ENCODE peak calls at places on chromosomes 6 and 20, in nine cellular contexts. One of them, this sample, is unnamed.

GRCh38 chr6:33426590-33427563 is 7.0 kb downstream of the SYNGAP1 start:
- DNase-seq in lower leg skin: no peak
- DNase-seq in Daoy: no peak
- DNase-seq in GF-D8: no peak
- DNase-seq in tibial artery: no peak
- DNase-seq in activated naive CD8-positive, alpha-beta T cell treated with anti-CD3 and anti-CD28 coated beads, Interleukin-2, amount 10 ng/mL, durations not matched to agents 7 days and 5 days: no peak
- DNase-seq in ureter: no peak
- DNase-seq in fibroblast of lung: no peak
- DNase-seq in stimulated activated CD8-positive, alpha-beta memory T cell treated with anti-CD3 and anti-CD28 coated beads, Interleukin-15, amount 100 ng/mL, for 24 hours: no peak
- DNase-seq in this sample: no peak

GRCh38 chr20:60921021-60921622 is 330.9 kb upstream of the CDH4 start:
- DNase-seq in fibroblast of lung: peak; percentile 35
- DNase-seq in GF-D8: no peak
- DNase-seq in ureter: no peak
- DNase-seq in stimulated activated CD8-positive, alpha-beta memory T cell treated with anti-CD3 and anti-CD28 coated beads, Interleukin-15, amount 100 ng/mL, for 24 hours: no peak
- DNase-seq in Daoy: no peak
- DNase-seq in lower leg skin: no peak
- DNase-seq in activated naive CD8-positive, alpha-beta T cell treated with anti-CD3 and anti-CD28 coated beads, Interleukin-2, amount 10 ng/mL, durations not matched to agents 7 days and 5 days: no peak
- DNase-seq in tibial artery: no peak
- DNase-seq in this sample: no peak

GRCh38 chr20:54872440-54872839 is 397.0 kb downstream of the DOK5 start:
- DNase-seq in Daoy: no peak
- DNase-seq in ureter: no peak
- DNase-seq in fibroblast of lung: no peak
- DNase-seq in GF-D8: no peak
- DNase-seq in tibial artery: no peak
- DNase-seq in stimulated activated CD8-positive, alpha-beta memory T cell treated with anti-CD3 and anti-CD28 coated beads, Interleukin-15, amount 100 ng/mL, for 24 hours: no peak
- DNase-seq in lower leg skin: no peak
- DNase-seq in activated naive CD8-positive, alpha-beta T cell treated with anti-CD3 and anti-CD28 coated beads, Interleukin-2, amount 10 ng/mL, durations not matched to agents 7 days and 5 days: no peak
- DNase-seq in this sample: no peak

GRCh38 chr20:50251992-50252491 is 61.4 kb downstream of the CEBPB start:
- DNase-seq in tibial artery: no peak
- DNase-seq in activated naive CD8-positive, alpha-beta T cell treated with anti-CD3 and anti-CD28 coated beads, Interleukin-2, amount 10 ng/mL, durations not matched to agents 7 days and 5 days: no peak
- DNase-seq in stimulated activated CD8-positive, alpha-beta memory T cell treated with anti-CD3 and anti-CD28 coated beads, Interleukin-15, amount 100 ng/mL, for 24 hours: no peak
- DNase-seq in Daoy: peak; percentile 76
- DNase-seq in GF-D8: no peak
- DNase-seq in ureter: no peak
- DNase-seq in lower leg skin: no peak
- DNase-seq in fibroblast of lung: peak; percentile 74
- DNase-seq in this sample: no peak

GRCh38 chr6:56766806-56767178 is 124.1 kb upstream of the DST start:
- DNase-seq in stimulated activated CD8-positive, alpha-beta memory T cell treated with anti-CD3 and anti-CD28 coated beads, Interleukin-15, amount 100 ng/mL, for 24 hours: no peak
- DNase-seq in tibial artery: no peak
- DNase-seq in fibroblast of lung: peak; percentile 91
- DNase-seq in lower leg skin: no peak
- DNase-seq in ureter: no peak
- DNase-seq in Daoy: peak; percentile 37
- DNase-seq in activated naive CD8-positive, alpha-beta T cell treated with anti-CD3 and anti-CD28 coated beads, Interleukin-2, amount 10 ng/mL, durations not matched to agents 7 days and 5 days: no peak
- DNase-seq in GF-D8: no peak
- DNase-seq in this sample: no peak

GRCh38 chr20:25056601-25057233 is 1.2 kb downstream of the ACSS1 start:
- DNase-seq in stimulated activated CD8-positive, alpha-beta memory T cell treated with anti-CD3 and anti-CD28 coated beads, Interleukin-15, amount 100 ng/mL, for 24 hours: no peak
- DNase-seq in activated naive CD8-positive, alpha-beta T cell treated with anti-CD3 and anti-CD28 coated beads, Interleukin-2, amount 10 ng/mL, durations not matched to agents 7 days and 5 days: no peak
- DNase-seq in lower leg skin: peak; percentile 90
- DNase-seq in Daoy: no peak
- DNase-seq in ureter: no peak
- DNase-seq in tibial artery: peak; percentile 20
- DNase-seq in GF-D8: no peak
- DNase-seq in fibroblast of lung: no peak
- DNase-seq in this sample: no peak

GRCh38 chr6:157631388-157631787 is 191.7 kb upstream of the SNX9 start:
- DNase-seq in ureter: no peak
- DNase-seq in fibroblast of lung: peak; percentile 78
- DNase-seq in stimulated activated CD8-positive, alpha-beta memory T cell treated with anti-CD3 and anti-CD28 coated beads, Interleukin-15, amount 100 ng/mL, for 24 hours: no peak
- DNase-seq in activated naive CD8-positive, alpha-beta T cell treated with anti-CD3 and anti-CD28 coated beads, Interleukin-2, amount 10 ng/mL, durations not matched to agents 7 days and 5 days: no peak
- DNase-seq in lower leg skin: no peak
- DNase-seq in Daoy: peak; percentile 23
- DNase-seq in tibial artery: no peak
- DNase-seq in GF-D8: no peak
- DNase-seq in this sample: no peak

GRCh38 chr6:47209632-47210031 is 100.1 kb downstream of the TNFRSF21 start:
- DNase-seq in stimulated activated CD8-positive, alpha-beta memory T cell treated with anti-CD3 and anti-CD28 coated beads, Interleukin-15, amount 100 ng/mL, for 24 hours: no peak
- DNase-seq in fibroblast of lung: peak; percentile 91
- DNase-seq in lower leg skin: no peak
- DNase-seq in GF-D8: no peak
- DNase-seq in tibial artery: no peak
- DNase-seq in ureter: no peak
- DNase-seq in Daoy: no peak
- DNase-seq in activated naive CD8-positive, alpha-beta T cell treated with anti-CD3 and anti-CD28 coated beads, Interleukin-2, amount 10 ng/mL, durations not matched to agents 7 days and 5 days: no peak
- DNase-seq in this sample: no peak

GRCh38 chr6:3773696-3774298 is 22.3 kb upstream of the PXDC1 start:
- DNase-seq in fibroblast of lung: peak; percentile 47
- DNase-seq in lower leg skin: peak; percentile 89
- DNase-seq in Daoy: no peak
- DNase-seq in activated naive CD8-positive, alpha-beta T cell treated with anti-CD3 and anti-CD28 coated beads, Interleukin-2, amount 10 ng/mL, durations not matched to agents 7 days and 5 days: no peak
- DNase-seq in tibial artery: peak; percentile 73
- DNase-seq in ureter: no peak
- DNase-seq in GF-D8: no peak
- DNase-seq in stimulated activated CD8-positive, alpha-beta memory T cell treated with anti-CD3 and anti-CD28 coated beads, Interleukin-15, amount 100 ng/mL, for 24 hours: no peak
- DNase-seq in this sample: no peak

GRCh38 chr6:31776563-31776960 is 566 bp downstream of the VWA7 start:
- DNase-seq in activated naive CD8-positive, alpha-beta T cell treated with anti-CD3 and anti-CD28 coated beads, Interleukin-2, amount 10 ng/mL, durations not matched to agents 7 days and 5 days: no peak
- DNase-seq in ureter: no peak
- DNase-seq in lower leg skin: no peak
- DNase-seq in Daoy: no peak
- DNase-seq in tibial artery: no peak
- DNase-seq in GF-D8: no peak
- DNase-seq in fibroblast of lung: no peak
- DNase-seq in stimulated activated CD8-positive, alpha-beta memory T cell treated with anti-CD3 and anti-CD28 coated beads, Interleukin-15, amount 100 ng/mL, for 24 hours: no peak
- DNase-seq in this sample: peak; percentile 19

GRCh38 chr6:17820055-17820454 is 113.3 kb upstream of the NUP153 start:
- DNase-seq in stimulated activated CD8-positive, alpha-beta memory T cell treated with anti-CD3 and anti-CD28 coated beads, Interleukin-15, amount 100 ng/mL, for 24 hours: no peak
- DNase-seq in fibroblast of lung: no peak
- DNase-seq in ureter: no peak
- DNase-seq in Daoy: peak; percentile 60
- DNase-seq in GF-D8: no peak
- DNase-seq in tibial artery: no peak
- DNase-seq in activated naive CD8-positive, alpha-beta T cell treated with anti-CD3 and anti-CD28 coated beads, Interleukin-2, amount 10 ng/mL, durations not matched to agents 7 days and 5 days: no peak
- DNase-seq in lower leg skin: no peak
- DNase-seq in this sample: no peak

GRCh38 chr20:35014537-35014936 is 58.9 kb downstream of the MYH7B start:
- DNase-seq in tibial artery: no peak
- DNase-seq in GF-D8: no peak
- DNase-seq in ureter: no peak
- DNase-seq in lower leg skin: no peak
- DNase-seq in activated naive CD8-positive, alpha-beta T cell treated with anti-CD3 and anti-CD28 coated beads, Interleukin-2, amount 10 ng/mL, durations not matched to agents 7 days and 5 days: no peak
- DNase-seq in stimulated activated CD8-positive, alpha-beta memory T cell treated with anti-CD3 and anti-CD28 coated beads, Interleukin-15, amount 100 ng/mL, for 24 hours: no peak
- DNase-seq in Daoy: no peak
- DNase-seq in fibroblast of lung: no peak
- DNase-seq in this sample: no peak

GRCh38 chr20:53774487-53775203 is 181.0 kb upstream of the ZNF217 start:
- DNase-seq in activated naive CD8-positive, alpha-beta T cell treated with anti-CD3 and anti-CD28 coated beads, Interleukin-2, amount 10 ng/mL, durations not matched to agents 7 days and 5 days: no peak
- DNase-seq in Daoy: peak; percentile 95
- DNase-seq in ureter: no peak
- DNase-seq in GF-D8: no peak
- DNase-seq in tibial artery: no peak
- DNase-seq in stimulated activated CD8-positive, alpha-beta memory T cell treated with anti-CD3 and anti-CD28 coated beads, Interleukin-15, amount 100 ng/mL, for 24 hours: no peak
- DNase-seq in fibroblast of lung: peak; percentile 97
- DNase-seq in lower leg skin: no peak
- DNase-seq in this sample: no peak

This sample was measured in HL-60.